ENCODE peak calls at places on chromosomes 5 and 9, in seven cellular contexts. One of them, this sample, is unnamed. For H3K27me3, the result is how much of the 10 kb centered on the place peaks cover.

GRCh38 chr9:134633362-134634142 is 8.1 kb upstream of the COL5A1 start:
- DNase-seq in spleen: peak
- DNase-seq in HCT116: no peak
- DNase-seq in stomach: no peak
- DNase-seq in prostate gland: no peak
- DNase-seq in GM23338: no peak
- DNase-seq in transverse colon: peak
- DNase-seq in this sample: no peak

GRCh38 chr9:8489845-8490244 is 690.3 kb upstream of the DMAC1 start:
- DNase-seq in spleen: no peak
- DNase-seq in HCT116: no peak
- DNase-seq in stomach: no peak
- DNase-seq in prostate gland: no peak
- DNase-seq in GM23338: no peak
- DNase-seq in transverse colon: no peak
- DNase-seq in this sample: no peak

GRCh38 chr9:137116728-137117127 is 2.2 kb upstream of the DPP7 start:
- DNase-seq in spleen: no peak
- DNase-seq in HCT116: no peak
- DNase-seq in stomach: no peak
- DNase-seq in prostate gland: no peak
- DNase-seq in GM23338: no peak
- DNase-seq in transverse colon: no peak
- DNase-seq in this sample: no peak

GRCh38 chr9:77156646-77157371 is 20.5 kb upstream of the VPS13A start:
- DNase-seq in spleen: no peak
- DNase-seq in HCT116: no peak
- DNase-seq in stomach: no peak
- DNase-seq in prostate gland: no peak
- DNase-seq in GM23338: no peak
- DNase-seq in transverse colon: no peak
- DNase-seq in this sample: no peak

GRCh38 chr5:157890825-157891587 is 32.1 kb upstream of the CLINT1 start:
- DNase-seq in spleen: no peak
- DNase-seq in HCT116: no peak
- DNase-seq in stomach: no peak
- DNase-seq in prostate gland: no peak
- DNase-seq in GM23338: peak
- DNase-seq in transverse colon: no peak
- DNase-seq in this sample: no peak

GRCh38 chr9:111922324-111923013 is 25.9 kb downstream of the UGCG start:
- DNase-seq in spleen: no peak
- DNase-seq in HCT116: no peak
- DNase-seq in stomach: no peak
- DNase-seq in prostate gland: no peak
- DNase-seq in GM23338: no peak
- DNase-seq in transverse colon: no peak
- DNase-seq in this sample: no peak

GRCh38 chr5:53257806-53258373 is 148.3 kb upstream of the MOCS2 start:
- DNase-seq in spleen: no peak
- DNase-seq in HCT116: no peak
- DNase-seq in stomach: no peak
- DNase-seq in prostate gland: no peak
- DNase-seq in GM23338: no peak
- DNase-seq in transverse colon: no peak
- DNase-seq in this sample: no peak

GRCh38 chr5:62496152-62496551 is 82.5 kb upstream of the LRRC70 start:
- DNase-seq in spleen: no peak
- DNase-seq in HCT116: no peak
- DNase-seq in stomach: no peak
- DNase-seq in prostate gland: no peak
- DNase-seq in GM23338: no peak
- DNase-seq in transverse colon: no peak
- DNase-seq in this sample: no peak

GRCh38 chr9:17810728-17811634 is 232.1 kb downstream of the SH3GL2 start:
- DNase-seq in spleen: no peak
- DNase-seq in HCT116: peak
- DNase-seq in stomach: peak
- DNase-seq in prostate gland: peak
- DNase-seq in GM23338: peak
- DNase-seq in transverse colon: peak
- DNase-seq in this sample: peak

GRCh38 chr5:95709967-95710650 is 21.0 kb upstream of the RHOBTB3 start:
- DNase-seq in spleen: no peak
- DNase-seq in HCT116: peak
- DNase-seq in stomach: peak
- DNase-seq in prostate gland: no peak
- DNase-seq in GM23338: peak
- DNase-seq in transverse colon: no peak
- DNase-seq in this sample: no peak

GRCh38 chr5:146967646-146968045 is 89.1 kb upstream of the PPP2R2B start:
- DNase-seq in spleen: no peak
- DNase-seq in HCT116: no peak
- DNase-seq in stomach: no peak
- DNase-seq in prostate gland: no peak
- DNase-seq in GM23338: no peak
- DNase-seq in transverse colon: no peak
- DNase-seq in this sample: no peak

GRCh38 chr9:16867571-16868311 is 2.7 kb downstream of the BNC2 start:
- DNase-seq in spleen: no peak
- DNase-seq in HCT116: no peak
- DNase-seq in stomach: no peak
- DNase-seq in prostate gland: peak
- DNase-seq in GM23338: peak
- DNase-seq in transverse colon: no peak
- DNase-seq in this sample: no peak

GRCh38 chr9:18771736-18772135 is 261.3 kb downstream of the SAXO1 start:
- DNase-seq in spleen: no peak
- DNase-seq in HCT116: no peak
- DNase-seq in stomach: no peak
- DNase-seq in prostate gland: no peak
- DNase-seq in GM23338: no peak
- DNase-seq in transverse colon: no peak
- DNase-seq in this sample: no peak

GRCh38 chr5:5351288-5352089 is 71.0 kb upstream of the ICE1 start:
- DNase-seq in spleen: no peak
- DNase-seq in HCT116: peak
- DNase-seq in stomach: no peak
- DNase-seq in prostate gland: no peak
- DNase-seq in GM23338: no peak
- DNase-seq in transverse colon: no peak
- DNase-seq in this sample: no peak

GRCh38 chr5:6342689-6343315 is 35.5 kb downstream of the MED10 start:
- DNase-seq in spleen: no peak
- DNase-seq in HCT116: no peak
- DNase-seq in stomach: no peak
- DNase-seq in prostate gland: no peak
- DNase-seq in GM23338: no peak
- DNase-seq in transverse colon: no peak
- DNase-seq in this sample: no peak

GRCh38 chr9:21015122-21015815 is 16.2 kb downstream of the HACD4 start:
- DNase-seq in spleen: no peak
- DNase-seq in HCT116: no peak
- DNase-seq in stomach: no peak
- DNase-seq in prostate gland: no peak
- DNase-seq in GM23338: peak
- DNase-seq in transverse colon: no peak
- DNase-seq in this sample: no peak

GRCh38 chr5:162637501-162637900 is 569.9 kb downstream of the GABRG2 start:
- DNase-seq in spleen: no peak
- DNase-seq in HCT116: no peak
- DNase-seq in stomach: no peak
- DNase-seq in prostate gland: no peak
- DNase-seq in GM23338: no peak
- DNase-seq in transverse colon: no peak
- DNase-seq in this sample: no peak

GRCh38 chr5:55304584-55304983 is 2.9 kb downstream of the DHX29 start:
- DNase-seq in spleen: no peak
- DNase-seq in HCT116: no peak
- DNase-seq in stomach: no peak
- DNase-seq in prostate gland: no peak
- DNase-seq in GM23338: no peak
- DNase-seq in transverse colon: no peak
- DNase-seq in this sample: no peak

GRCh38 chr9:91421987-91422765 is 1.5 kb downstream of the NFIL3 start:
- DNase-seq in spleen: no peak
- DNase-seq in HCT116: no peak
- DNase-seq in stomach: no peak
- DNase-seq in prostate gland: peak
- DNase-seq in GM23338: no peak
- DNase-seq in transverse colon: peak
- DNase-seq in this sample: peak

GRCh38 chr9:37902804-37903580 is 935 bp downstream of the SLC25A51 start:
- DNase-seq in spleen: peak
- DNase-seq in HCT116: no peak
- DNase-seq in stomach: no peak
- DNase-seq in prostate gland: no peak
- DNase-seq in GM23338: no peak
- DNase-seq in transverse colon: no peak
- DNase-seq in this sample: no peak

GRCh38 chr5:132428811-132429440 is 59.4 kb downstream of the SLC22A5 start:
- DNase-seq in spleen: peak
- DNase-seq in HCT116: no peak
- DNase-seq in stomach: no peak
- DNase-seq in prostate gland: no peak
- DNase-seq in GM23338: no peak
- DNase-seq in transverse colon: no peak
- DNase-seq in this sample: no peak

GRCh38 chr5:318931-319601 is 2.4 kb upstream of the AHRR start:
- DNase-seq in spleen: no peak
- DNase-seq in HCT116: no peak
- DNase-seq in stomach: no peak
- DNase-seq in prostate gland: no peak
- DNase-seq in GM23338: no peak
- DNase-seq in transverse colon: no peak
- DNase-seq in this sample: peak

GRCh38 chr5:321233-321725 is at the start of gene AHRR:
- DNase-seq in spleen: no peak
- DNase-seq in HCT116: no peak
- DNase-seq in stomach: peak
- DNase-seq in prostate gland: peak
- DNase-seq in GM23338: peak
- DNase-seq in transverse colon: peak
- DNase-seq in this sample: peak

GRCh38 chr5:321726-322251 is 275 bp downstream of the AHRR start:
- DNase-seq in spleen: no peak
- DNase-seq in HCT116: no peak
- DNase-seq in stomach: no peak
- DNase-seq in prostate gland: no peak
- DNase-seq in GM23338: peak
- DNase-seq in transverse colon: no peak
- DNase-seq in this sample: no peak

GRCh38 chr5:322281-322941 is 897 bp downstream of the AHRR start:
- DNase-seq in spleen: no peak
- DNase-seq in HCT116: no peak
- DNase-seq in stomach: no peak
- DNase-seq in prostate gland: no peak
- DNase-seq in GM23338: peak
- DNase-seq in transverse colon: no peak
- DNase-seq in this sample: no peak

GRCh38 chr5:320524-321232 is 836 bp upstream of the AHRR start:
- DNase-seq in spleen: no peak
- DNase-seq in HCT116: no peak
- DNase-seq in stomach: no peak
- DNase-seq in prostate gland: no peak
- DNase-seq in GM23338: peak
- DNase-seq in transverse colon: no peak
- DNase-seq in this sample: peak
- H3K27me3 ChIP-seq in spleen: under half
- H3K27me3 ChIP-seq in HCT116: under half
- H3K27me3 ChIP-seq in stomach: half or more
- H3K27me3 ChIP-seq in prostate gland: under half
- H3K27me3 ChIP-seq in GM23338: half or more
- H3K27me3 ChIP-seq in transverse colon: half or more
- H3K27me3 ChIP-seq in this sample: under half

DNA sequence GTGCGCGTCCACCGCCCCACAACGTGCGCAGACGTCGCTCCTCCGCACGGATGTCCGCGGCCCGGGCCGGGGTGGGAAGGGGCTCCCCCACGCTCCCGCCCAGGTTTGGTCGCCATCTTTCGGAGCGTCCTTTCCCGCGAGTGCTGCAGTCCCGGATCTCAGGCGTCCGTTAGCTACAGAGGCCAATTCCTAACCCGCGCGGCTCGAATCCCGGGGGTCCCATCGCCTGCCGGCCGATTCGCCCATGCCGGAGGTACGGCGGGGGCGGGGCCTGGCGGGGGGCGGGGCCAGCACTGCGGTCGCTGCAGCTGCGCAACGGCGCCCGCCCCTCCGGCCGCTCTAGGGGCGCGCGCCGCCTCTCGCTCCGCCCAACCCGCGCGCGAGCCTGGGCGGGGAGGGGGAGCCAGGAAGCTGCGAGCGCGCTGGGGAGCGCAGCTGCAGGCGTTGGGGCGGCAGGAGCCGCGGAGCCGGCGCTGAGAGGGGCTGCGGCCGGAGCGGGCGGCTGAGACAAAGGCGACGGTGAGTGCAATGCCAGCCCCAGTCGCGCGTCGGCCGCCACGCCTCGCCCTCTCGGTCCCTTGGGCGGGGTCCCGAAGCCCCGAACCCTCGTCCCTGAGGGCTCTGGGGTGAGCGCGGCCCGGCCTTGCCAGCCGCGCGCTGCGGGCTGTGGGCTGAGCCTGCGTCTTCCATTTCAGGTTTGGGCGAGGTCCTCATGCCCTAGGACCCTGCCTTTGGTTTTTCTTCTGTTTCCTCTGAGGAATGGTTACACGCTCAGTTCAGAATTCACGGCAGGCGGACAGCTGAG is at the start of gene CDC42SE2:
- DNase-seq in spleen: peak
- DNase-seq in HCT116: peak
- DNase-seq in stomach: peak
- DNase-seq in prostate gland: peak
- DNase-seq in GM23338: peak
- DNase-seq in transverse colon: peak
- DNase-seq in this sample: peak
- TF ChIP-seq POLR2AphosphoS5 in spleen: peak
- TF ChIP-seq POLR2AphosphoS5 in HCT116: peak
- TF ChIP-seq POLR2AphosphoS5 in stomach: peak
- TF ChIP-seq POLR2AphosphoS5 in prostate gland: peak
- TF ChIP-seq POLR2AphosphoS5 in GM23338: peak
- TF ChIP-seq POLR2AphosphoS5 in transverse colon: peak
- TF ChIP-seq POLR2AphosphoS5 in this sample: peak

GRCh38 chr9:109168170-109168569 is 1.1 kb upstream of the FRRS1L start:
- DNase-seq in spleen: no peak
- DNase-seq in HCT116: no peak
- DNase-seq in stomach: no peak
- DNase-seq in prostate gland: no peak
- DNase-seq in GM23338: no peak
- DNase-seq in transverse colon: no peak
- DNase-seq in this sample: no peak
- H3K27me3 ChIP-seq in spleen: under half
- H3K27me3 ChIP-seq in HCT116: under half
- H3K27me3 ChIP-seq in stomach: under half
- H3K27me3 ChIP-seq in prostate gland: under half
- H3K27me3 ChIP-seq in GM23338: under half
- H3K27me3 ChIP-seq in transverse colon: half or more
- H3K27me3 ChIP-seq in this sample: under half

DNA sequence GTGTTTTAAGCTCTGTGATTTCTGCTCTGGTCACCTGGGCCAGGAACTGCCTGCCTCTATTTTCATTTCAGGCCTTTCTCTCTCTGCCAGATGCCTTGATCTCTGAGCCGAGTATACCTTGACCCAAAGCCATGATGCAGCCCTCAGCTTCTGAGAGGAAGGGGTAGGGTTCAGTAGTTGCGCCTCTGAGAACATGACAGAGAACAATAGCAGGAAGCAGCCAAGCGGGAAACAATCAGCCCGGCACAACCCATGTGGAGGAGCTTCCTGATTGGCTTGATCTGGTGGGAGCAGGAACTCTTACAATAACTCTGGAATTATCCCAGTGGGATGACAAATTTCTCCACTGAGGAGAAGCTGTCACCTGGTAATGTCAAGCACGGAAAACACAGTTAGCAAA is 127.4 kb downstream of the PALM2AKAP2 start:
- DNase-seq in spleen: no peak
- DNase-seq in HCT116: no peak
- DNase-seq in stomach: no peak
- DNase-seq in prostate gland: no peak
- DNase-seq in GM23338: no peak
- DNase-seq in transverse colon: peak
- DNase-seq in this sample: no peak
- TF ChIP-seq POLR2AphosphoS5 in spleen: no peak
- TF ChIP-seq POLR2AphosphoS5 in HCT116: no peak
- TF ChIP-seq POLR2AphosphoS5 in stomach: no peak
- TF ChIP-seq POLR2AphosphoS5 in prostate gland: no peak
- TF ChIP-seq POLR2AphosphoS5 in GM23338: no peak
- TF ChIP-seq POLR2AphosphoS5 in transverse colon: peak
- TF ChIP-seq POLR2AphosphoS5 in this sample: no peak